ENCODE peak calls at places on chromosome 3, in four cellular contexts. G is left ventricle myocardium inferior, M is fibroblast of mammary gland, E is colonic mucosa. Z is an unnamed sample.

GRCh38 chr3:185722920-185723319 is 101.9 kb downstream of the IGF2BP2 start:
- DNase-seq in M (no peak), E (no peak), G (no peak), Z (no peak)

GRCh38 chr3:46312996-46313395 is 40.9 kb upstream of the CCR2 start:
- DNase-seq in M (peak), E (peak), G (no peak), Z (peak)

GRCh38 chr3:101252897-101253296 is 67.5 kb downstream of the IMPG2 start:
- DNase-seq in G (no peak), E (no peak), M (no peak), Z (no peak)

GRCh38 chr3:146131616-146132410 is 29.2 kb downstream of the PLOD2 start:
- DNase-seq in E (no peak), G (no peak), M (peak), Z (peak)

GRCh38 chr3:47930979-47931378 is 85.2 kb downstream of the MAP4 start:
- DNase-seq in G (no peak), E (no peak), M (no peak), Z (no peak)

GRCh38 chr3:135784557-135784956 is 181.0 kb upstream of the PPP2R3A start:
- DNase-seq in G (no peak), M (no peak), E (no peak), Z (no peak)

GRCh38 chr3:52367891-52368880 is 52.1 kb downstream of the DNAH1 start:
- DNase-seq in M (no peak), E (no peak), G (no peak), Z (peak)

GRCh38 chr3:48503406-48504050 is 446 bp downstream of the SHISA5 start:
- DNase-seq in G (peak), M (peak), E (peak), Z (peak)

GRCh38 chr3:18501679-18502343 is 76.7 kb upstream of the SATB1 start:
- DNase-seq in G (no peak), M (no peak), E (no peak), Z (peak)

GRCh38 chr3:131702156-131702555 is 199.4 kb upstream of the MRPL3 start:
- DNase-seq in E (no peak), G (no peak), M (peak), Z (no peak)
- H3K4me3 ChIP-seq in E (no peak), G (no peak), M (no peak), Z (no peak)

DNA sequence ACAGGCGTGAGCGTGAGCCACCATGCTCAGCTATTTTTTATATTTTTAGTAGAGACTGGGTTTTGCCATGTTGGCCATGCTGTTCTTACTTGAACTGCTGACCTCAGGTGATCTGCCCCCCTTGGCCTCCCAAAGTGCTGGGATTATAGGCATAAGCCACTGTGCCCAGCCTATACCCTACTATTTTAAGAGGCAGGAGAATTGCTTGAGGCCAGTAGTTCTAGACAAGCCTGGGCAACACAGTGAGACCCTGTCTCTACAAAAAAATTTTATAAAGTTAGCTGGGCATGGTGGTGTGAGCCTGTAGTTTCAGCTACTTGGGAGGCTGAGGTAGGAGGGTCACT is 39.8 kb upstream of the PIK3CB start:
- DNase-seq in M (no peak), E (no peak), G (no peak), Z (no peak)
- TF ChIP-seq CTCF in M (no peak), E (no peak), G (no peak), Z (no peak)

GRCh38 chr3:149816986-149817385 is 4.0 kb downstream of the RNF13 start:
- DNase-seq in M (peak), G (no peak), E (no peak), Z (peak)

GRCh38 chr3:149816326-149816725 is 3.3 kb downstream of the RNF13 start:
- DNase-seq in G (no peak), E (no peak), M (peak), Z (no peak)

GRCh38 chr3:149813367-149814281 is 609 bp downstream of the RNF13 start:
- DNase-seq in E (peak), G (no peak), M (peak), Z (peak)

GRCh38 chr3:149815728-149816127 is 2.7 kb downstream of the RNF13 start:
- DNase-seq in E (no peak), M (no peak), G (no peak), Z (no peak)

DNA sequence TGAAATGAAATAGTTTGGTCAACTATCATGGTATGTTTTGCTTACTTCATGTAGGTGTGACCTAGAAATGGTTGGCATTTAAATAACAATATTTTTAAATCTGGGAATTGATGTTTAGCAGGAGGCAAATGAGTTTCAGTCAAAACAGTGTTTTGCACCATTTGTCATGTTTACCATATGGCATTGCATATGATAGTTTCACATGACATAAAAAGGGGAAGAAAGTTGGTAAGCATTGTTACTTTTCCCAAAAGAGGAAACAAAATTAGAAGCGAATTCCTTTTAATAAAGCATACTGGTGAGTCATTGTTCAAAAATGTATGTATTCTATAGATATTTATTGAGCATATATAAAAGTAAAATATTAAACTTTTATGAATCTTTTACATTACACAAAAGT is 2.3 kb downstream of the RNF13 start:
- DNase-seq in E (no peak), G (no peak), M (no peak), Z (no peak)
- H3K4me3 ChIP-seq in E (no peak), G (peak), M (no peak), Z (peak)

GRCh38 chr3:176354843-176355242 is 842.4 kb downstream of the TBL1XR1 start:
- DNase-seq in M (no peak), G (no peak), E (no peak), Z (no peak)

GRCh38 chr3:176362191-176362731 is 835.0 kb downstream of the TBL1XR1 start:
- DNase-seq in M (no peak), E (no peak), G (no peak), Z (no peak)

GRCh38 chr3:176357891-176358290 is 839.4 kb downstream of the TBL1XR1 start:
- DNase-seq in E (no peak), G (no peak), M (no peak), Z (no peak)

DNA sequence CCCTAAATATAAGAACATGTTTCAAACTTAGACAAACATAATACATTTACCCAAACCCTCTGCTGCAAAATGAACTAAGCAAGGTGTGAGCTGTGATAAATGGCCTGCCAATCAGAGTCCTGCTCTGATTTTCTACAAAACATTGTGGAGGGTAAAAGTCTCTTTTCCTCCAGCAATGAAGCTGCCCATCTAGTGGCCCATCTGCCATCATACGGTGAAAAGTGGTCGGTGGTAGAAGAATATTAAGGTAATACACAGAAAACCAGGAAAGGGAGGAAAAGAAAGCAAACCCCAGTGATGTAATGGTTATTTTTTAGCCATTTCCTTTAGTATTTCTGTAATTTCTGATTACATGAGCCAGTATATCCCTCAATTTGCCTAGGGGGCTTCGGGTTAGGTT is 838.1 kb downstream of the TBL1XR1 start:
- DNase-seq in M (no peak), G (no peak), E (no peak), Z (no peak)
- TF ChIP-seq CTCF in M (no peak), G (no peak), E (no peak), Z (peak)

Z was measured in epithelial cell of esophagus.